ENCODE peak calls at places on chromosomes 5 and 9, in four cellular contexts. W is IMR-90, F is uterus, L is pancreas. Z is an unnamed sample.

GRCh38 chr9:133370680-133371079 is 5.2 kb downstream of the SURF4 start:
- DNase-seq in W (no peak), F (no peak), L (no peak), Z (no peak)

GRCh38 chr5:81397169-81397568 is 3.2 kb upstream of the ACOT12 start:
- DNase-seq in W (peak; percentile 33), F (no peak), L (no peak), Z (no peak)

GRCh38 chr9:90919883-90920282 is 118.3 kb downstream of the SYK start:
- DNase-seq in W (no peak), F (no peak), L (no peak), Z (no peak)

GRCh38 chr9:68678430-68678829 is 26.6 kb upstream of the PIP5K1B start:
- DNase-seq in W (peak; percentile 2), F (peak; percentile 14), L (no peak), Z (no peak)

GRCh38 chr5:92916036-92916435 is 665.0 kb downstream of the NR2F1-AS1 start:
- DNase-seq in W (peak; percentile 44), F (no peak), L (no peak), Z (no peak)

GRCh38 chr5:138662599-138662998 is 87.4 kb upstream of the HSPA9 start:
- DNase-seq in W (no peak), F (no peak), L (no peak), Z (no peak)

GRCh38 chr9:32551491-32552049 is 557 bp upstream of the SMIM27 start:
- DNase-seq in W (peak; percentile 36), F (peak; percentile 26), L (no peak), Z (no peak)

GRCh38 chr5:135034186-135034962 is at the start of gene PITX1:
- DNase-seq in W (peak; percentile 69), F (no peak), L (peak; percentile 76), Z (peak; percentile 69)

GRCh38 chr9:34862043-34862442 is 96.0 kb upstream of the PHF24 start:
- DNase-seq in W (no peak), F (no peak), L (no peak), Z (no peak)

GRCh38 chr5:87188411-87188810 is 79.3 kb upstream of the RASA1 start:
- DNase-seq in W (no peak), F (no peak), L (no peak), Z (no peak)

GRCh38 chr9:131500939-131501541 is 1.7 kb upstream of the POMT1 start:
- DNase-seq in W (peak; percentile 81), F (no peak), L (no peak), Z (no peak)

DNA sequence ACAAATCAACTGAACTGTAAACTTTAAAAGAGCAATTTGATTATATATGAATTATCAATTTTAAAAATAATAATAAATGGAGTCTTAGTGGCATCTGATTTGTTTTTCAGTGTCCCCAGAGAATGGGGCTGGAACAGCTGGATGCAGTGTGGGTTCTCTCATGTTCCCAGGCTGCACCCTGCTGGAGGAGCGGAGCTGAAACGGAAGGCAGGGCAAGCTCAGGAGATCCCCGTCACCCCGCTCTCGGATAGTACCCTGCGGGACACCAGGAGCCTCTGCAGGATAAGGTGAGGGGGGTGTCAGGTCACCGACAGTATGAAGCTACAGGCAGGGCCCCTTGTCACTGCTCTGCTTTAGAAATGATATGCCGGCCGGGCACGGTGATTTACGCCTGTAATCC is 57.3 kb downstream of the S1PR3 start:
- DNase-seq in W (no peak), F (no peak), L (no peak), Z (no peak)
- H3K4me3 ChIP-seq in W (no peak overlapping the region), F (no peak overlapping the region), L (no peak overlapping the region), Z (no peak overlapping the region)

DNA sequence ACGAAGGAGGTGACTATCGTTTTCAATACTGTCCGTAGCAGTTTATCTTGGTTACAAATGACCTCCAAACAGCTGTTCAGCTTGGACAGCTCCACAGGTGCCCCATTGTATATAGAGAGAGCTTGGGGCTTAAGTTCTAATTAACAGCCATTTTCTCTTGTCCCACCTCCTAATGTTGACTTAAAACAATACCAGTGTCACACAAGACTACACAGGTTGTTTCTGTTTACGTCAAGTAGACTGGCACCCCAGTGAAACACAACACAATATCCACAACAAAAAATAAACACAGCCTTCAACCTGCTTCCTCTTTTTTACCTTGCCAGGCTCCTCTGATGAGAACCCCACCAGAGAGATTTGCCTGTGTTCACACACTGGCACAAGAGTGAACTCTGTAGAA is 39.8 kb upstream of the TLE1 start:
- DNase-seq in W (no peak), F (no peak), L (no peak), Z (no peak)
- H3K4me3 ChIP-seq in W (no peak overlapping the region), F (no peak overlapping the region), L (no peak overlapping the region), Z (no peak overlapping the region)

GRCh38 chr9:7968642-7969041 is 169.1 kb upstream of the DMAC1 start:
- DNase-seq in W (no peak), F (no peak), L (no peak), Z (no peak)

GRCh38 chr9:7965091-7965490 is 165.5 kb upstream of the DMAC1 start:
- DNase-seq in W (no peak), F (no peak), L (no peak), Z (no peak)

GRCh38 chr9:7970666-7971335 is 171.2 kb upstream of the DMAC1 start:
- DNase-seq in W (no peak), F (no peak), L (no peak), Z (no peak)

GRCh38 chr9:7967093-7967827 is 167.7 kb upstream of the DMAC1 start:
- DNase-seq in W (no peak), F (no peak), L (no peak), Z (no peak)

GRCh38 chr9:7967851-7968250 is 168.3 kb upstream of the DMAC1 start:
- DNase-seq in W (no peak), F (no peak), L (no peak), Z (no peak)
- H3K4me3 ChIP-seq in W (no peak overlapping the region), F (no peak overlapping the region), L (no peak overlapping the region), Z (no peak overlapping the region)

GRCh38 chr5:149328177-149328576 is 17.1 kb upstream of the GRPEL2 start:
- DNase-seq in W (no peak), F (no peak), L (no peak), Z (no peak)
- H3K4me3 ChIP-seq in W (no peak overlapping the region), F (no peak overlapping the region), L (no peak overlapping the region), Z (no peak overlapping the region)

GRCh38 chr9:71446499-71447411 is 321.6 kb downstream of the CEMIP2 start:
- DNase-seq in W (peak; percentile 46), F (no peak), L (peak; percentile 75), Z (peak; percentile 27)
- H3K4me3 ChIP-seq in W (peak overlapping the region; percentile 42), F (no peak overlapping the region), L (no peak overlapping the region), Z (peak overlapping the region; percentile 53)

GRCh38 chr9:6783753-6784152 is 26.0 kb downstream of the KDM4C start:
- DNase-seq in W (no peak), F (no peak), L (no peak), Z (no peak)

GRCh38 chr9:6788175-6789016 is 30.6 kb downstream of the KDM4C start:
- DNase-seq in W (peak; percentile 58), F (no peak), L (no peak), Z (peak; percentile 39)

GRCh38 chr9:6782981-6783380 is 25.2 kb downstream of the KDM4C start:
- DNase-seq in W (no peak), F (no peak), L (no peak), Z (no peak)

GRCh38 chr9:6785682-6786081 is 27.9 kb downstream of the KDM4C start:
- DNase-seq in W (no peak), F (no peak), L (no peak), Z (no peak)

DNA sequence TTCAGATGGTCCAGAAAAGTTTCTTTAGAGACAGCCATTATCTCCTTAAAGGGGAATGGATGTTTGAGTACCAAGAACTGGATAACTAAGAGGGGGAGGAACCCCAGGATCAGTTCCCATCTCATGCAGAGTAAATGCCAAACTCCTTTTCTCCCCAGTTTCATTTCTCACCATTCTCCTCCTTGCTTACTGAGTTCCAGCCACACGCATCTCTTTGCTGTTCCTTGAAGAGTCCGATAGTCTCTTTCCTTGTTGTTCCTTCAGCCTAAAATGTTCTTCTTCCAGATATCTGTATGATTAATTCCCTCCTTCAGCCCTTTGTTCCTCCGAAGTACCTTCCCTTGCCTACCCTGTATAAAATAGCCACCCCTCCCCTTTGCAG is 30.0 kb downstream of the KDM4C start:
- DNase-seq in W (no peak), F (no peak), L (no peak), Z (no peak)
- H3K4me3 ChIP-seq in W (no peak overlapping the region), F (no peak overlapping the region), L (no peak overlapping the region), Z (peak overlapping the region; percentile 15)

DNA sequence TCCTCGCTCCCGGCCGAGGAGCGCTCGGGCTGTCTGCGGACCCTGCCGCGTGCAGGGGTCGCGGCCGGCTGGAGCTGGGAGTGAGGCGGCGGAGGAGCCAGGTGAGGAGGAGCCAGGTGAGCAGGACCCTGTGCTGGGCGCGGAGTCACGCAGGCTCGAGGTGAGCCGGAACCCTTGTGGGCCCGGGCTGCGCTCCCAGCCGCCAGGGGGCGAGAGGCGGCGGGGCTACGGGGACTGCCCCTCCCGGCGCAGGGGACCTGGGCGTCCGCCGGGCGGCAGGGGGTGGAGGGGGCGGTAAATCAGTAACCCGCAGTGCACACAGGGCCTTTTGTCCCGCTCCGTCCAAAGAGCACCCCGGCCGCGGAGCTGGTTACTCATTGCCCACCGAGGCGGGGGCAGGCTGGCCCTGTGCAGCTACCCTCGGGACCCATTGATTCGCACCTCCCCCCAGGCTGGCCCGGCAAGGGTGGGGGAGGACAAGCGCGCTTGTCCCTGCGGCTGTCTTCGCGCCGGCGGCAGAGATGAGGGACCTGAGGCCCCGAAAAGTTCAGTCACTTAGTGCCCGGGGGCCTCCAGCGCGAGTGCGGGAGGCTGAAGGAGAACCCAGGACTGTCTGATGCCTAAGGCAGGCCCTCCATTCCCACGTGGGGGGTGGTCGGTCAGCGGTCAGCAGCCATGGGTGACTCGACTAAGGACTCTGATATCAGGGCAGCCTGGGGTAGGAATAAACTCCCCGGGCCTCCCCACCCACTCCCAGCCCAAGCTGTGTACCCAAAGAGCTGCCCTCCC is 397 bp downstream of the FGFR4 start:
- DNase-seq in W (no peak), F (no peak), L (peak; percentile 90), Z (peak; percentile 70)
- H3K4me3 ChIP-seq in W (peak overlapping the region; percentile 61), F (peak overlapping the region; percentile 44), L (peak overlapping the region; percentile 12), Z (peak overlapping the region; percentile 51)

DNA sequence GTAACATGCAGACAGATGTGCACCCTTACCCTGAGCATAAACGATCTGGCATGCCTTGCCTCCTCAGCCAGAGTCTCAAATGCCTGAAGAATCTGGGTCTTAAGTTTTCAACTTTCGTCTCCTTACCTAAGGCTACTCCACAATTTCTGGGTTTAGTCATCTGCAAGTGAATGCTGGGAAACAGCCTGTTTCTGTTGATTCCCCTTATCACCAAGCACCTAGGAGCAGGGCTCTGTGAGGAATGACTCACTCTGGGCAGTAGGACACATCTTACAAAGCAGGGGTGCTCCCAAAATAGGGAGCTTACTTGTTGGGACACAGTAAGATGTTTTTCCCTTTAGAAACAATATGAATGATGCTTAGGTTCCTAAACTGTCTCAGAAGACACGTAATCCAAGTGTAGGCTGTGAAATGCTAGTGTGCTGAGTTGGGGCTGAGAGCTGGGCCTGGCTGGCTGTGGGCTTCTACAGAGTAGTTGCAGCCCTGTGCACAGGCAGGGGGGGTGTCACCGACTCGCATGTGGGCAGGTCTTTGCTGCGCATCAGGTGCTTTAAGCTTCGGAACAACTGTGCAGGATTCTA is 58.0 kb downstream of the DAP start:
- DNase-seq in W (peak; percentile 80), F (no peak), L (no peak), Z (no peak)
- H3K4me3 ChIP-seq in W (no peak overlapping the region), F (no peak overlapping the region), L (no peak overlapping the region), Z (no peak overlapping the region)

Z was measured in stomach.